ENCODE peak calls at places on chromosomes 13 and 19, in six cellular contexts. Y is MM.1S, L is GM23248, Q is PC-3, M is GM23338, U is PC-9. J is an unnamed sample.
A peak's percentile ranks its signal among the peaks of the same experiment; 100 is the strongest.

GRCh38 chr19:53772943-53773342 is 51.2 kb downstream of the NLRP12 start:
- DNase-seq in U (peak; percentile 62), L (peak; percentile 61), M (peak; percentile 95), Q (peak; percentile 87), Y (peak; percentile 38), J (peak; percentile 87)

GRCh38 chr13:102399791-102400618 is 1.8 kb downstream of the FGF14 start:
- DNase-seq in M (peak; percentile 55), U (no peak), L (peak; percentile 40), Y (peak; percentile 52), Q (no peak), J (no peak)

GRCh38 chr19:35142531-35143230 is 374 bp upstream of the FXYD7 start:
- DNase-seq in U (no peak), L (no peak), Q (peak; percentile 63), Y (peak; percentile 47), M (peak; percentile 91), J (peak; percentile 89)

GRCh38 chr19:1841209-1841924 is 6.9 kb downstream of the REXO1 start:
- DNase-seq in M (no peak), Q (no peak), Y (no peak), U (no peak), L (no peak), J (no peak)

GRCh38 chr13:41179593-41180250 is 14.6 kb downstream of the KBTBD7 start:
- DNase-seq in U (no peak), L (peak; percentile 81), Q (peak; percentile 37), Y (no peak), M (no peak), J (no peak)

GRCh38 chr13:41428155-41428554 is 29.2 kb upstream of the RGCC start:
- DNase-seq in Y (no peak), U (no peak), L (peak; percentile 7), M (peak; percentile 44), Q (no peak), J (no peak)

GRCh38 chr13:20924758-20925394 is 22.3 kb upstream of the XPO4 start:
- DNase-seq in M (peak; percentile 97), Y (peak; percentile 55), Q (peak; percentile 86), L (peak; percentile 82), U (peak; percentile 48), J (peak; percentile 89)

GRCh38 chr13:93398167-93398566 is 171.6 kb downstream of the GPC6 start:
- DNase-seq in U (no peak), Q (no peak), L (peak; percentile 54), Y (no peak), M (no peak), J (no peak)

GRCh38 chr13:93758575-93758974 is 532.0 kb downstream of the GPC6 start:
- DNase-seq in M (no peak), Y (no peak), Q (peak; percentile 42), U (no peak), L (peak; percentile 22), J (no peak)

GRCh38 chr19:48877900-48878218 is 5.6 kb downstream of the PPP1R15A start:
- DNase-seq in L (peak; percentile 30), Y (no peak), U (no peak), M (no peak), Q (no peak), J (no peak)

GRCh38 chr13:101346942-101347728 is 69.2 kb downstream of the NALCN start:
- DNase-seq in L (peak; percentile 42), Q (no peak), Y (no peak), U (no peak), M (no peak), J (no peak)

GRCh38 chr19:19721896-19722295 is 11.0 kb downstream of the ZNF14 start:
- DNase-seq in L (no peak), M (no peak), U (no peak), Y (no peak), Q (no peak), J (peak; percentile 37)

GRCh38 chr13:101698400-101698799 is 245.9 kb downstream of the ITGBL1 start:
- DNase-seq in Q (no peak), M (no peak), L (peak; percentile 55), U (no peak), Y (no peak), J (no peak)

GRCh38 chr19:55080121-55080914 is 4.6 kb downstream of the EPS8L1 start:
- DNase-seq in M (peak; percentile 91), L (peak; percentile 78), U (no peak), Q (no peak), Y (no peak), J (peak; percentile 78)

GRCh38 chr13:114097504-114097892 is 34.9 kb downstream of the RASA3 start:
- DNase-seq in Q (no peak), L (no peak), U (no peak), Y (no peak), M (no peak), J (no peak)

GRCh38 chr13:34179481-34179880 is 361.5 kb downstream of the RFC3 start:
- DNase-seq in U (no peak), Q (no peak), M (peak; percentile 51), Y (no peak), L (peak; percentile 23), J (no peak)

GRCh38 chr13:23427342-23428182 is 5.9 kb downstream of the SACS start:
- DNase-seq in M (no peak), U (no peak), Y (no peak), L (peak; percentile 91), Q (peak; percentile 92), J (no peak)

GRCh38 chr19:29378126-29378525 is 147.7 kb upstream of the VSTM2B start:
- DNase-seq in M (no peak), U (no peak), L (no peak), Y (no peak), Q (no peak), J (no peak)

GRCh38 chr13:48775804-48776203 is 122.1 kb downstream of the CYSLTR2 start:
- DNase-seq in Y (no peak), M (no peak), Q (peak; percentile 67), L (peak; percentile 96), U (no peak), J (no peak)

GRCh38 chr19:6828306-6828697 is 55.8 kb downstream of the VAV1 start:
- DNase-seq in L (no peak), Q (peak; percentile 96), U (peak; percentile 92), M (peak; percentile 19), Y (no peak), J (no peak)

GRCh38 chr19:45809643-45810159 is 5.4 kb downstream of the RSPH6A start:
- DNase-seq in Q (peak; percentile 58), U (peak; percentile 58), Y (peak; percentile 82), M (peak; percentile 77), L (peak; percentile 58), J (no peak)

GRCh38 chr13:84651288-84651687 is 769.0 kb upstream of the SLITRK1 start:
- DNase-seq in U (no peak), L (peak; percentile 65), Y (no peak), Q (peak; percentile 65), M (no peak), J (no peak)

GRCh38 chr13:28641600-28641926 is 17.4 kb upstream of the POMP start:
- DNase-seq in Y (no peak), M (no peak), L (no peak), Q (no peak), U (no peak), J (no peak)

GRCh38 chr13:98349731-98350305 is 172.7 kb upstream of the RNF113B start:
- DNase-seq in Y (no peak), Q (no peak), U (peak; percentile 6), M (peak; percentile 71), L (no peak), J (peak; percentile 62)

GRCh38 chr13:95784161-95784880 is 107.4 kb downstream of the DNAJC3 start:
- DNase-seq in M (no peak), Y (no peak), U (no peak), Q (peak; percentile 62), L (peak; percentile 72), J (no peak)

GRCh38 chr13:36395280-36395679 is 37.0 kb upstream of the CCNA1 start:
- DNase-seq in L (peak; percentile 79), U (peak; percentile 47), M (peak; percentile 52), Q (peak; percentile 44), Y (peak; percentile 17), J (peak; percentile 71)

GRCh38 chr19:29681422-29682235 is 16.4 kb downstream of the PLEKHF1 start:
- DNase-seq in Q (no peak), Y (no peak), M (no peak), L (peak; percentile 42), U (no peak), J (no peak)

GRCh38 chr19:33441277-33441699 is 67.8 kb downstream of the CEBPG start:
- DNase-seq in U (no peak), L (no peak), M (no peak), Q (no peak), Y (no peak), J (no peak)

GRCh38 chr19:3507371-3508120 is 1.4 kb downstream of the FZR1 start:
- DNase-seq in L (peak; percentile 52), M (peak; percentile 73), U (no peak), Q (peak; percentile 6), Y (no peak), J (no peak)

GRCh38 chr13:42977219-42977659 is 14.8 kb downstream of the EPSTI1 start:
- DNase-seq in M (no peak), L (no peak), Q (no peak), U (no peak), Y (no peak), J (peak; percentile 79)
- H3K9me2 ChIP-seq in M (no peaks in the 10 kb centered on the region), L (no peaks in the 10 kb centered on the region), Q (no peaks in the 10 kb centered on the region), U (no peaks in the 10 kb centered on the region), Y (no peaks in the 10 kb centered on the region), J (no peaks in the 10 kb centered on the region)

GRCh38 chr13:106475852-106476251 is 59.6 kb downstream of the EFNB2 start:
- DNase-seq in Q (peak; percentile 74), Y (no peak), M (no peak), U (peak; percentile 78), L (no peak), J (no peak)

GRCh38 chr13:106472621-106473020 is 62.8 kb downstream of the EFNB2 start:
- DNase-seq in Y (no peak), U (no peak), M (no peak), L (no peak), Q (no peak), J (no peak)

GRCh38 chr13:106473174-106473573 is 62.3 kb downstream of the EFNB2 start:
- DNase-seq in Y (no peak), L (no peak), Q (no peak), M (no peak), U (no peak), J (no peak)

GRCh38 chr13:106477303-106477702 is 58.2 kb downstream of the EFNB2 start:
- DNase-seq in L (no peak), U (peak; percentile 41), M (no peak), Y (no peak), Q (peak; percentile 73), J (no peak)

DNA sequence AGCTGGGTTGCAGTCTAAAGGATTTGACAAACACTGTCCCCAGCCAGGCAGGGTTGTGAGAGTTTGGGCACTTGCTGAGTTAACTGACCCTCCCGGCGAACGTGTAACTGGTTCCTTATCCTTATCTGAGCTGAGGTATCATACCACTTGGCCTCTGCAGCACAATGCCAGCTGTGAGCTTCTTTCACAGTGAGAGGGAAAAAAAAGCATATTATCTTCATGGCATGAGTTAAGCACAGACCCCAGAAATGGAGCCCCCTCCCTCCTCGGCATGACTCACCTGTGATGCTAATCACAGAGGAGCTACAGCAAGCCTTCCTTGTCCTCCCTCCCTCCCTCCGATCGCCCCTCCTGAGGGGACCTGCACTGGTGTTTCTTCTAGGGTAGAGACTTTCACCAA is 60.6 kb downstream of the EFNB2 start:
- DNase-seq in Q (no peak), U (no peak), L (no peak), Y (no peak), M (no peak), J (no peak)
- H3K27me3 ChIP-seq in Q (no peaks in the 10 kb centered on the region), U (no peaks in the 10 kb centered on the region), L (no peaks in the 10 kb centered on the region), Y (no peaks in the 10 kb centered on the region), M (no peaks in the 10 kb centered on the region), J (no peaks in the 10 kb centered on the region)

GRCh38 chr19:46944918-46945628 is 74.6 kb upstream of the NPAS1 start:
- DNase-seq in L (peak; percentile 72), Q (no peak), M (peak; percentile 78), Y (peak; percentile 10), U (no peak), J (no peak)
- H3K4me3 ChIP-seq in L (peak overlapping the region; percentile 11), Q (no peak overlapping the region), M (no peak overlapping the region), Y (no peak overlapping the region), U (no peak overlapping the region), J (no peak overlapping the region)

GRCh38 chr13:62696490-62696889 is 1280.8 kb upstream of the PCDH20 start:
- DNase-seq in M (no peak), L (no peak), Y (no peak), U (no peak), Q (no peak), J (no peak)
- H3K9me2 ChIP-seq in M (no peaks in the 10 kb centered on the region), L (no peaks in the 10 kb centered on the region), Y (no peaks in the 10 kb centered on the region), U (no peaks in the 10 kb centered on the region), Q (no peaks in the 10 kb centered on the region), J (no peaks in the 10 kb centered on the region)

J was measured in Karpas-422.